ENCODE peak calls at places on chromosomes 13 and 19, in eight cellular contexts. Y is NCI-H2029 treated with DMSO at 0.1 percent for 48 hours; E is breast epithelium; W is stimulated activated CD8-positive, alpha-beta memory T cell treated with anti-CD3 and anti-CD28 coated beads, Interleukin-4, amount 100 ng/mL, for 4 hours; B is GM03348; C is EL; N is activated CD4-positive, alpha-beta T cell treated with anti-CD3 and anti-CD28 coated beads, Interleukin-2, amount 50 U/mL, for 1 hour; H is uterus. I is an unnamed sample.
A peak's percentile ranks its signal among the peaks of the same experiment; 100 is the strongest.

GRCh38 chr19:1429750-1430149 is 8.4 kb upstream of the RPS15 start:
- DNase-seq in Y (no peak), E (no peak), W (no peak), B (no peak), C (no peak), N (no peak), H (peak; percentile 13), I (no peak)

GRCh38 chr19:47633996-47634395 is 25.1 kb downstream of the BICRA start:
- DNase-seq in Y (no peak), E (no peak), W (no peak), B (no peak), C (no peak), N (no peak), H (no peak), I (no peak)

GRCh38 chr13:98629055-98629454 is 52.1 kb upstream of the STK24 start:
- DNase-seq in Y (no peak), E (no peak), W (no peak), B (no peak), C (no peak), N (no peak), H (no peak), I (no peak)

GRCh38 chr19:30649934-30650614 is 277.9 kb downstream of the ZNF536 start:
- DNase-seq in Y (peak; percentile 14), E (no peak), W (no peak), B (peak; percentile 77), C (peak; percentile 37), N (no peak), H (no peak), I (peak; percentile 54)

GRCh38 chr19:5487222-5487621 is 32.0 kb downstream of the ZNRF4 start:
- DNase-seq in Y (no peak), E (no peak), W (no peak), B (no peak), C (no peak), N (no peak), H (no peak), I (peak; percentile 53)

GRCh38 chr13:79245937-79246574 is 160.0 kb downstream of the RBM26 start:
- DNase-seq in Y (no peak), E (no peak), W (no peak), B (no peak), C (no peak), N (no peak), H (no peak), I (peak; percentile 14)

GRCh38 chr13:24746618-24747247 is 17.2 kb upstream of the RNF17 start:
- DNase-seq in Y (no peak), E (no peak), W (no peak), B (no peak), C (peak; percentile 17), N (no peak), H (no peak), I (no peak)

GRCh38 chr13:98606296-98606695 is 29.4 kb upstream of the STK24 start:
- DNase-seq in Y (no peak), E (no peak), W (no peak), B (no peak), C (no peak), N (no peak), H (no peak), I (peak; percentile 9)

GRCh38 chr13:40963927-40964326 is 55.2 kb downstream of the ELF1 start:
- DNase-seq in Y (no peak), E (no peak), W (no peak), B (peak; percentile 17), C (peak; percentile 33), N (no peak), H (no peak), I (peak; percentile 40)

GRCh38 chr19:56681702-56682101 is 10.1 kb upstream of the ZNF835 start:
- DNase-seq in Y (no peak), E (no peak), W (no peak), B (no peak), C (no peak), N (no peak), H (no peak), I (no peak)

GRCh38 chr19:35354898-35355297 is 3.4 kb upstream of the FFAR3 start:
- DNase-seq in Y (no peak), E (peak; percentile 2), W (no peak), B (no peak), C (no peak), N (no peak), H (no peak), I (no peak)

GRCh38 chr13:105035092-105035491 is 1500.4 kb downstream of the EFNB2 start:
- DNase-seq in Y (no peak), E (no peak), W (no peak), B (no peak), C (no peak), N (no peak), H (no peak), I (peak; percentile 5)

GRCh38 chr19:17331254-17331558 is 3.4 kb downstream of the ANO8 start:
- DNase-seq in Y (peak; percentile 18), E (no peak), W (no peak), B (no peak), C (no peak), N (no peak), H (no peak), I (no peak)